ENCODE peak calls at places on chromosome 12, in five cellular contexts. D is PC-3, I is pancreas, A is heart right ventricle, B is upper lobe of right lung. Y is an unnamed sample.

GRCh38 chr12:14072952-14073351 is 91.5 kb upstream of the GRIN2B start:
- ATAC-seq in D (no peak), B (no peak), I (no peak), A (peak; percentile 67), Y (no peak)

GRCh38 chr12:27237790-27238771 is 6.0 kb upstream of the STK38L start:
- ATAC-seq in D (no peak), A (peak; percentile 49), I (no peak), B (peak; percentile 87), Y (peak; percentile 48)

GRCh38 chr12:132367401-132367851 is 38.0 kb upstream of the GALNT9 start:
- ATAC-seq in B (peak; percentile 66), D (no peak), I (no peak), A (no peak), Y (peak; percentile 28)

GRCh38 chr12:72699362-72699761 is 427.2 kb downstream of the TRHDE start:
- ATAC-seq in B (no peak), A (no peak), D (no peak), I (no peak), Y (no peak)

GRCh38 chr12:21676781-21677180 is 19.1 kb upstream of the LDHB start:
- ATAC-seq in I (no peak), D (no peak), A (no peak), B (peak; percentile 73), Y (no peak)

GRCh38 chr12:101759396-101760047 is 20.3 kb upstream of the SYCP3 start:
- ATAC-seq in D (peak; percentile 83), I (peak; percentile 63), A (no peak), B (peak; percentile 56), Y (no peak)

GRCh38 chr12:50606675-50607379 is 102.0 kb downstream of the DIP2B start:
- ATAC-seq in I (no peak), B (peak; percentile 62), A (no peak), D (no peak), Y (no peak)

GRCh38 chr12:1306096-1306495 is 288.3 kb downstream of the FBXL14 start:
- ATAC-seq in I (peak; percentile 93), D (no peak), A (peak; percentile 87), B (peak; percentile 51), Y (no peak)

GRCh38 chr12:52208424-52209165 is 16.8 kb upstream of the KRT80 start:
- ATAC-seq in I (no peak), A (no peak), D (no peak), B (no peak), Y (no peak)

GRCh38 chr12:65511134-65511912 is 232.8 kb downstream of the MSRB3 start:
- ATAC-seq in D (no peak), B (no peak), I (peak; percentile 32), A (peak; percentile 78), Y (no peak)

GRCh38 chr12:73352826-73353225 is 1080.7 kb downstream of the TRHDE start:
- ATAC-seq in D (no peak), I (no peak), B (peak; percentile 75), A (no peak), Y (no peak)

GRCh38 chr12:66929121-66929520 is 250.2 kb upstream of the GRIP1 start:
- ATAC-seq in B (no peak), A (no peak), D (no peak), I (no peak), Y (no peak)

GRCh38 chr12:9957834-9958233 is 13.4 kb upstream of the CLEC12A start:
- ATAC-seq in B (no peak), I (no peak), A (no peak), D (no peak), Y (no peak)

GRCh38 chr12:59182191-59182590 is 261.9 kb upstream of the LRIG3 start:
- ATAC-seq in I (no peak), B (no peak), A (no peak), D (no peak), Y (no peak)

GRCh38 chr12:4817813-4818212 is 91.9 kb upstream of the KCNA1 start:
- ATAC-seq in A (peak; percentile 94), D (no peak), I (no peak), B (no peak), Y (no peak)

GRCh38 chr12:110073049-110073831 is 24.9 kb upstream of the C12orf76 start:
- ATAC-seq in D (peak; percentile 73), B (peak; percentile 61), I (no peak), A (peak; percentile 35), Y (peak; percentile 51)

GRCh38 chr12:75708829-75709228 is 197.4 kb upstream of the KRR1 start:
- ATAC-seq in I (no peak), D (peak; percentile 32), A (no peak), B (no peak), Y (no peak)

GRCh38 chr12:75707983-75708382 is 196.6 kb upstream of the KRR1 start:
- ATAC-seq in A (no peak), B (no peak), D (no peak), I (no peak), Y (no peak)

GRCh38 chr12:75705749-75706719 is 194.6 kb upstream of the KRR1 start:
- ATAC-seq in A (peak; percentile 92), I (no peak), B (peak; percentile 37), D (no peak), Y (peak; percentile 58)

GRCh38 chr12:75704664-75705063 is 193.3 kb upstream of the KRR1 start:
- ATAC-seq in D (no peak), B (no peak), I (no peak), A (no peak), Y (no peak)

DNA sequence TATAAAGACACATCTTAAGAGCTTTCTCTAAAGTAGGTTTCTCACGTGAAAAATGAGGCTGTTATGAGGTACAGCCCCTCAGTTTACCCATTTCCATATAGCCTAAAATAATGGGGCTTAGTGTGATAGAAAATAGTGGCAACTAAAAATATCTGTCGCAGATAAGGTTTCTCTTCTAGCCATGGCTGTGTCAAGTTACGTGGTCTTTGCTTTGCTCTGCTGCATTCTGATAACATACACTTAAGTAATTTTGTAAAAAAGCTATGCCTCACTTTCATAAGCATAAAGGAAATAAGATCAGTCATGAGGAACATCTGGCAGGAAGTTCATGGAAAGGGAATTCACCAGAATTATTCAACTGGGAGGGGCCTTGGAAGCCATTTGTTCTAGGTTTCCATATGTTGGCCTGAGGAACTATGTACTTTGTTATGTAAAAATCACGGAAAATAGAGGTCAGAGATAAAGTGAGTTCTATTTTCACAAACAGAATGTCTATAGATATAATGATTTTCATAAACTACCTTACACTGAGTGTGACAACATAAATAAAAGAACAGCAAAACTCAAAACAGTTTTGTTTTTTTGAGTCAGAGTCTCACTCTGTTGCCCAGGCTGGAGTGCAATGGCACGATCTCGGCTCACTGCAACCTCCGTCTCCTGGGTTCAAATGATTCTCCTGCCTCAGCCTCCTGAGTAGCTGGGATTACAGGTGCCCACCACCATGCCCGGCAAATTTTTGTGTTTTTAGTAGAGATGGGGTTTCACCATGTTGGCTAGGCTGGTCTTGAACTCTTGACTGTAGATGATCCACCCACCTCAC is 195.6 kb upstream of the KRR1 start:
- ATAC-seq in A (peak; percentile 23), I (no peak), B (no peak), D (no peak), Y (no peak)
- H3K27ac ChIP-seq in A (peak overlapping the region; percentile 82), I (no peak overlapping the region), B (no peak overlapping the region), D (no peak overlapping the region), Y (no peak overlapping the region)

DNA sequence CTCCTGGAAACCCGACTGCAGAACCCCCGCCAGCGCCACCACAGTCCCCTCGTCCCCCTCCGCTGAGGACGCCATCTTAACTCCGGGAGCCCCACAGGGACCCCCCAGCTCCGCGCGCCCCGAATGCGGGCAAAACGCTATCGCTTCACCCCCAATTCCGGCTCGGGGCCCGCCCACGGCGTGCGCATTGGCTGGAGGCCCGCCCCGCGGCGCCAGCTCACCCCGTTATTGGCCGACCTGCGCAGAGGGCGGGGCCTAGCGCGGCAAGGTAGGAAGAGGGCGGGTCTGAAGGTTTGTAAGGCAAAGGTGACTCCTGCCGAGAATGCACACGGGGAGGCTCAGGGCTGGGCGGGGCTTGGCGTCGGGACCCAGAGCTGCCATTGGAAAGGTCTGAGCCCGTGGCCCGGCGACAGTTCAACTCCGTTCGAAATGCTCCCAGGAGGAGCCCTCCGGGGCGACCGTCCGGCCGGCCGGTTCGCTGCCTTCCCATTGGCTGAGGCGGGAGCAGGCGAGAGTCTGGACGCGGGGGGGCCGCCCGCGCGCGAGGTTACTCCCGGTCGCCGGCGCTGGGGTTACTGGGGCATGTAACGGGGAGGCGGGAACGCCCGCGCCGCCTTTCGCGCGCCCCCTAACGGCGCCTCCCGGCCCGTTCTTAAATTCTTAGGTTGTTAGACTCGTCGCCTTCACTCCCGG is at the start of gene LPCAT3:
- ATAC-seq in I (peak; percentile 94), B (peak; percentile 96), D (peak; percentile 90), A (peak; percentile 98), Y (peak; percentile 98)
- TF ChIP-seq CTCF in I (peak; percentile 82), B (peak; percentile 91), D (peak; percentile 69), A (peak; percentile 85), Y (peak; percentile 78)

GRCh38 chr12:88417531-88417930 is 162.7 kb downstream of the KITLG start:
- ATAC-seq in B (no peak), A (no peak), D (peak; percentile 68), I (peak; percentile 82), Y (no peak)
- H3K27ac ChIP-seq in B (no peak overlapping the region), A (no peak overlapping the region), D (no peak overlapping the region), I (no peak overlapping the region), Y (no peak overlapping the region)

GRCh38 chr12:120640840-120641833 is 711 bp downstream of the CABP1 start:
- ATAC-seq in B (peak; percentile 91), A (peak; percentile 91), I (peak; percentile 92), D (peak; percentile 81), Y (peak; percentile 70)
- TF ChIP-seq CTCF in B (no peak), A (no peak), I (no peak), D (no peak), Y (no peak)

DNA sequence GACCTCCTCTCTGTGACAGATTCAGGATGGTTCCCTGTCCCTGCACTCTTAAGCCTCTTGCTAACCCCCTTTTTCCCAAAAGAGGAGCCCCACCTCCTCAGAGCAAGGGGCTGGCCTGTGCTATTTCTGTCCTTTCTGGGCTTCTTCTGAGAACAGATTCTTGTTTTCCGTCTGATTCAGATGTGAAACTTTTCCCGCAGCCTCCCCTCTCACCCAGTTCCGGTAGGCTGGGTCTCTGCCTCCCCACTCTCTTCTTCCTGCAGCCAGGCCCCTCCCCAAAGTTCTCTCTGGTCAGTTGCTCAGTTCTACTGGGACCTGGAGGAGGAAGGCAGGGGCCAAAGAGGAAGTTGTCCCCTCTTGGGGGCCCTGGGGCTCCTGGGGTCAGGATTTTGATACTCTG is 11.8 kb downstream of the PDE1B start:
- ATAC-seq in A (peak; percentile 75), I (no peak), B (peak; percentile 66), D (no peak), Y (peak; percentile 44)
- H3K27ac ChIP-seq in A (peak overlapping the region; percentile 88), I (no peak overlapping the region), B (peak overlapping the region; percentile 78), D (no peak overlapping the region), Y (peak overlapping the region; percentile 72)

DNA sequence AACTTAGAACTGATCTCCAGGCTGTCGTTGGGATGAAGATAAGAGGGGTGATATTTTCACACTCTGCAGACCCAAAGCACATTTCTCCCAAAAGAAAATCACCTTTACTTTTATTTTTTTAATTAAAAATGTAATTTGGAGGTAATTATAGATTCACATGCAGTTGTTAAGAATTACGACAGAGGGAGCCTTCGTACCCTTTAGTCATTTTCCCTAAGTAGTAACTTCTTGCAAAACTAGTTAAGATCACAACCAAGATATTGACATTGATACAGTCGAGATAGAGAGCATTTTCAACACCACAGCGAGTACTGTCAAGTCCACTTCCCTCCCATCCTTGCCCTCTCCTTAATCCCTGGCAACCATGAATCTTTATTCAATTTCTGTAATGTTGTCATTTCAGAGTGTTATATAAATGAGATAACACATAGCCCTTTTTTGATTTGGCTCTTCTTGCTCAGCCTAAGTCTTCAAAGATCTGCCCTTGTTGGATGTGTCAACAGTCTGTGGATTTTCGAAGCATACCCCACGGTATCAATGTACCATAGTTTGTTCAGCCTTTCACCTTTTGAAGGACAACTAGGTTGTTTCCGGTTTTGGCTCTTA is 39.6 kb downstream of the DNAH10 start:
- ATAC-seq in D (peak; percentile 62), A (no peak), I (no peak), B (no peak), Y (no peak)
- TF ChIP-seq CTCF in D (peak; percentile 76), A (no peak), I (no peak), B (peak; percentile 39), Y (no peak)